ENCODE peak calls at places on chromosomes 6 and 20, in nine cellular contexts. One of them, this sample, is unnamed.
A peak's percentile ranks its signal among the peaks of the same experiment; 100 is the strongest.

GRCh38 chr6:33990061-33990541 is 155.8 kb downstream of the GRM4 start:
- DNase-seq in astrocyte: no peak
- DNase-seq in small intestine: no peak
- DNase-seq in thoracic aorta: no peak
- DNase-seq in HepG2: no peak
- DNase-seq in upper lobe of right lung: peak; percentile 61
- DNase-seq in suprapubic skin: peak; percentile 37
- DNase-seq in neuronal stem cell: no peak
- DNase-seq in pancreas: no peak
- DNase-seq in this sample: no peak

GRCh38 chr20:57996936-57997629 is 231.4 kb downstream of the ANKRD60 start:
- DNase-seq in thoracic aorta: no peak
- DNase-seq in small intestine: no peak
- DNase-seq in HepG2: no peak
- DNase-seq in suprapubic skin: no peak
- DNase-seq in upper lobe of right lung: no peak
- DNase-seq in pancreas: no peak
- DNase-seq in neuronal stem cell: no peak
- DNase-seq in astrocyte: peak; percentile 82
- DNase-seq in this sample: no peak

GRCh38 chr6:51959744-51960383 is 127.5 kb downstream of the PKHD1 start:
- DNase-seq in astrocyte: peak; percentile 38
- DNase-seq in neuronal stem cell: peak; percentile 76
- DNase-seq in suprapubic skin: peak; percentile 78
- DNase-seq in HepG2: peak; percentile 70
- DNase-seq in upper lobe of right lung: peak; percentile 72
- DNase-seq in small intestine: peak; percentile 81
- DNase-seq in pancreas: peak; percentile 25
- DNase-seq in thoracic aorta: no peak
- DNase-seq in this sample: peak; percentile 11

GRCh38 chr20:36573798-36574277 is 441 bp downstream of the TGIF2 start:
- DNase-seq in pancreas: peak; percentile 33
- DNase-seq in thoracic aorta: no peak
- DNase-seq in upper lobe of right lung: peak; percentile 78
- DNase-seq in neuronal stem cell: no peak
- DNase-seq in astrocyte: no peak
- DNase-seq in small intestine: no peak
- DNase-seq in suprapubic skin: peak; percentile 80
- DNase-seq in HepG2: peak; percentile 48
- DNase-seq in this sample: no peak

GRCh38 chr20:51354191-51354768 is 188.2 kb downstream of the NFATC2 start:
- DNase-seq in suprapubic skin: no peak
- DNase-seq in pancreas: no peak
- DNase-seq in small intestine: no peak
- DNase-seq in upper lobe of right lung: peak; percentile 17
- DNase-seq in thoracic aorta: no peak
- DNase-seq in HepG2: no peak
- DNase-seq in neuronal stem cell: no peak
- DNase-seq in astrocyte: peak; percentile 86
- DNase-seq in this sample: no peak

GRCh38 chr20:37566590-37567330 is 39.1 kb upstream of the BLCAP start:
- DNase-seq in small intestine: no peak
- DNase-seq in pancreas: no peak
- DNase-seq in neuronal stem cell: no peak
- DNase-seq in HepG2: no peak
- DNase-seq in upper lobe of right lung: no peak
- DNase-seq in astrocyte: no peak
- DNase-seq in thoracic aorta: no peak
- DNase-seq in suprapubic skin: peak; percentile 32
- DNase-seq in this sample: no peak

GRCh38 chr6:158799051-158799792 is 19.9 kb downstream of the EZR start:
- DNase-seq in thoracic aorta: no peak
- DNase-seq in small intestine: peak; percentile 96
- DNase-seq in pancreas: peak; percentile 95
- DNase-seq in suprapubic skin: no peak
- DNase-seq in HepG2: peak; percentile 72
- DNase-seq in upper lobe of right lung: no peak
- DNase-seq in astrocyte: peak; percentile 64
- DNase-seq in neuronal stem cell: no peak
- DNase-seq in this sample: no peak

GRCh38 chr6:11009353-11009752 is 34.8 kb downstream of the ELOVL2 start:
- DNase-seq in suprapubic skin: no peak
- DNase-seq in small intestine: no peak
- DNase-seq in thoracic aorta: no peak
- DNase-seq in astrocyte: peak; percentile 77
- DNase-seq in upper lobe of right lung: no peak
- DNase-seq in neuronal stem cell: no peak
- DNase-seq in pancreas: no peak
- DNase-seq in HepG2: peak; percentile 65
- DNase-seq in this sample: no peak

GRCh38 chr6:157620905-157621304 is 202.1 kb upstream of the SNX9 start:
- DNase-seq in suprapubic skin: no peak
- DNase-seq in astrocyte: no peak
- DNase-seq in small intestine: peak; percentile 83
- DNase-seq in neuronal stem cell: no peak
- DNase-seq in pancreas: no peak
- DNase-seq in HepG2: no peak
- DNase-seq in upper lobe of right lung: no peak
- DNase-seq in thoracic aorta: no peak
- DNase-seq in this sample: no peak

GRCh38 chr20:48275325-48275724 is 490.0 kb upstream of the SULF2 start:
- DNase-seq in thoracic aorta: no peak
- DNase-seq in upper lobe of right lung: no peak
- DNase-seq in HepG2: no peak
- DNase-seq in small intestine: peak; percentile 29
- DNase-seq in suprapubic skin: no peak
- DNase-seq in astrocyte: peak; percentile 86
- DNase-seq in neuronal stem cell: no peak
- DNase-seq in pancreas: no peak
- DNase-seq in this sample: no peak

GRCh38 chr6:40348591-40348990 is 238.6 kb downstream of the LRFN2 start:
- DNase-seq in suprapubic skin: peak; percentile 34
- DNase-seq in astrocyte: no peak
- DNase-seq in upper lobe of right lung: no peak
- DNase-seq in small intestine: no peak
- DNase-seq in pancreas: no peak
- DNase-seq in neuronal stem cell: no peak
- DNase-seq in HepG2: no peak
- DNase-seq in thoracic aorta: no peak
- DNase-seq in this sample: no peak

GRCh38 chr20:57246008-57246407 is 20.4 kb downstream of the BMP7 start:
- DNase-seq in HepG2: no peak
- DNase-seq in suprapubic skin: no peak
- DNase-seq in thoracic aorta: no peak
- DNase-seq in astrocyte: no peak
- DNase-seq in upper lobe of right lung: no peak
- DNase-seq in pancreas: no peak
- DNase-seq in small intestine: no peak
- DNase-seq in neuronal stem cell: no peak
- DNase-seq in this sample: no peak

DNA sequence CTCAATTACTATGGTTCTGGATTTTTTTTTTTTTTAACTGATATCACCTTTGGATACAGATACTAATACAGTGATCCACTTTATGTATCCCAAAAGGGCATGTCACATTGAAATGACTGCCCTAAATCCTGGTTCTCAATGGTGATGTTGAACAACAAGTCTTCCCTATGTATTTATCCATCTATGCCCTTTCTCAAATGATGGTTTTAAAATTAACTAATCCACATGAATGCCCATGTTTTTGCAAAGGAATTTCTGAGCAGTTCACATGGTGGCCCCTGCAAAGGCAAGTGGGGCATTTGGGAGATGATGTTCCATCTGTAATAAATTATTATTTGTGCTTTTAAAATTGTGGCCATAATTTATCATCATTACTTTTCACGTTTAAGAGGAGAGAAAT is 2.7 kb downstream of the ADGRB3 start:
- DNase-seq in suprapubic skin: no peak
- DNase-seq in HepG2: no peak
- DNase-seq in thoracic aorta: no peak
- DNase-seq in pancreas: no peak
- DNase-seq in small intestine: no peak
- DNase-seq in neuronal stem cell: no peak
- DNase-seq in upper lobe of right lung: no peak
- DNase-seq in astrocyte: no peak
- DNase-seq in this sample: no peak
- H3K27me3 ChIP-seq in suprapubic skin: peaks cover 10% of the 10 kb centered on the region
- H3K27me3 ChIP-seq in HepG2: peaks cover 19% of the 10 kb centered on the region
- H3K27me3 ChIP-seq in thoracic aorta: no peaks in the 10 kb centered on the region
- H3K27me3 ChIP-seq in pancreas: peaks cover 34% of the 10 kb centered on the region
- H3K27me3 ChIP-seq in small intestine: no peaks in the 10 kb centered on the region
- H3K27me3 ChIP-seq in neuronal stem cell: peaks cover 18% of the 10 kb centered on the region
- H3K27me3 ChIP-seq in upper lobe of right lung: peaks cover 18% of the 10 kb centered on the region
- H3K27me3 ChIP-seq in astrocyte: peaks cover 34% of the 10 kb centered on the region
- H3K27me3 ChIP-seq in this sample: peaks cover 22% of the 10 kb centered on the region

GRCh38 chr6:1609662-1610496 is at the start of gene FOXC1:
- DNase-seq in HepG2: peak; percentile 71
- DNase-seq in pancreas: peak; percentile 89
- DNase-seq in astrocyte: peak; percentile 81
- DNase-seq in small intestine: peak; percentile 59
- DNase-seq in upper lobe of right lung: peak; percentile 90
- DNase-seq in thoracic aorta: peak; percentile 60
- DNase-seq in neuronal stem cell: peak; percentile 80
- DNase-seq in suprapubic skin: peak; percentile 91
- DNase-seq in this sample: peak; percentile 67
- H3K4me3 ChIP-seq in HepG2: peak within 1 kb of the TSS; percentile 67
- H3K4me3 ChIP-seq in pancreas: peak within 1 kb of the TSS; percentile 55
- H3K4me3 ChIP-seq in astrocyte: peak within 1 kb of the TSS; percentile 67
- H3K4me3 ChIP-seq in small intestine: peak within 1 kb of the TSS; percentile 52
- H3K4me3 ChIP-seq in upper lobe of right lung: peak within 1 kb of the TSS; percentile 60
- H3K4me3 ChIP-seq in thoracic aorta: peak within 1 kb of the TSS; percentile 88
- H3K4me3 ChIP-seq in neuronal stem cell: peak within 1 kb of the TSS; percentile 81
- H3K4me3 ChIP-seq in suprapubic skin: peak within 1 kb of the TSS; percentile 71
- H3K4me3 ChIP-seq in this sample: peak within 1 kb of the TSS; percentile 75

GRCh38 chr20:62313460-62314338 is 10.9 kb downstream of the ADRM1 start:
- DNase-seq in small intestine: no peak
- DNase-seq in pancreas: no peak
- DNase-seq in suprapubic skin: no peak
- DNase-seq in neuronal stem cell: no peak
- DNase-seq in upper lobe of right lung: no peak
- DNase-seq in astrocyte: no peak
- DNase-seq in HepG2: no peak
- DNase-seq in thoracic aorta: no peak
- DNase-seq in this sample: no peak

GRCh38 chr20:62314339-62314638 is 11.5 kb downstream of the ADRM1 start:
- DNase-seq in thoracic aorta: no peak
- DNase-seq in astrocyte: no peak
- DNase-seq in pancreas: no peak
- DNase-seq in HepG2: no peak
- DNase-seq in neuronal stem cell: no peak
- DNase-seq in suprapubic skin: no peak
- DNase-seq in small intestine: no peak
- DNase-seq in upper lobe of right lung: no peak
- DNase-seq in this sample: no peak

GRCh38 chr20:62315773-62316172 is 13.0 kb downstream of the ADRM1 start:
- DNase-seq in suprapubic skin: no peak
- DNase-seq in upper lobe of right lung: no peak
- DNase-seq in pancreas: no peak
- DNase-seq in HepG2: no peak
- DNase-seq in small intestine: no peak
- DNase-seq in neuronal stem cell: no peak
- DNase-seq in astrocyte: no peak
- DNase-seq in thoracic aorta: no peak
- DNase-seq in this sample: no peak

GRCh38 chr20:62316331-62317166 is 13.8 kb downstream of the ADRM1 start:
- DNase-seq in pancreas: no peak
- DNase-seq in small intestine: no peak
- DNase-seq in suprapubic skin: no peak
- DNase-seq in astrocyte: no peak
- DNase-seq in HepG2: no peak
- DNase-seq in upper lobe of right lung: no peak
- DNase-seq in thoracic aorta: no peak
- DNase-seq in neuronal stem cell: no peak
- DNase-seq in this sample: no peak

DNA sequence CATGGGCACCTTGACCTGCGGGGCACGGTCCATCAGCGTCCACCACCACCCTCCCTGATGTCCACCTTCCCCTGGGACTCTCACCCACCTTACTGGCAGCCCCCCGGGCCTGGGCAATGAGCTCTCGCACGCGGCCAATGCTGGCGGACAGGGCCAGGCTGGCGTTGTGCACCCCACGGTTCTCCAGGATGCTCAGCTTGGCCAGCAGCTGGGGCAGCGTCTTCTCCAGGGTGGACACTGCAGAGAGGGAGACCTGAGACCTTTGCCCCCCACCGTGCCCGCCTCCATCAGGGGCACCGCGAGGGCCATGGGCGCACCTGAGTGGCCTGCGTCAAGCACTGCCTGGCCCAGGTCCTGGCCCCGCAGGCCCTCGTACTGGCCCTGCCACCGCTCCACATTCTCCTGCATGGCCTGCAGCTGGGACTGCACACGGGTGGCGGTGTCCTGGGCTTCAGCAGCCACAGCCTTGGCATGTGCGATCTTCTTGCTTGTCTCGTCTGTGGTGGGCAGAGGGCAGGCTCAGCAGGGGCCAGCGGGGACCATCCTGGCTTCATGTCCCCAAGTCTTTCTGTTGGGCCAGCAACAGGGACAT is 12.0 kb downstream of the ADRM1 start:
- DNase-seq in suprapubic skin: no peak
- DNase-seq in small intestine: no peak
- DNase-seq in upper lobe of right lung: no peak
- DNase-seq in pancreas: no peak
- DNase-seq in thoracic aorta: no peak
- DNase-seq in HepG2: no peak
- DNase-seq in neuronal stem cell: no peak
- DNase-seq in astrocyte: no peak
- DNase-seq in this sample: no peak
- H3K27me3 ChIP-seq in suprapubic skin: no peaks in the 10 kb centered on the region
- H3K27me3 ChIP-seq in small intestine: no peaks in the 10 kb centered on the region
- H3K27me3 ChIP-seq in upper lobe of right lung: no peaks in the 10 kb centered on the region
- H3K27me3 ChIP-seq in pancreas: no peaks in the 10 kb centered on the region
- H3K27me3 ChIP-seq in thoracic aorta: no peaks in the 10 kb centered on the region
- H3K27me3 ChIP-seq in HepG2: no peaks in the 10 kb centered on the region
- H3K27me3 ChIP-seq in neuronal stem cell: no peaks in the 10 kb centered on the region
- H3K27me3 ChIP-seq in astrocyte: no peaks in the 10 kb centered on the region
- H3K27me3 ChIP-seq in this sample: no peaks in the 10 kb centered on the region

GRCh38 chr6:56794421-56794820 is 151.7 kb upstream of the DST start:
- DNase-seq in astrocyte: no peak
- DNase-seq in upper lobe of right lung: no peak
- DNase-seq in HepG2: no peak
- DNase-seq in suprapubic skin: no peak
- DNase-seq in pancreas: no peak
- DNase-seq in small intestine: no peak
- DNase-seq in neuronal stem cell: no peak
- DNase-seq in thoracic aorta: no peak
- DNase-seq in this sample: no peak
- H3K4me3 ChIP-seq in astrocyte: no peak overlapping the region
- H3K4me3 ChIP-seq in upper lobe of right lung: no peak overlapping the region
- H3K4me3 ChIP-seq in HepG2: no peak overlapping the region
- H3K4me3 ChIP-seq in suprapubic skin: no peak overlapping the region
- H3K4me3 ChIP-seq in pancreas: no peak overlapping the region
- H3K4me3 ChIP-seq in small intestine: no peak overlapping the region
- H3K4me3 ChIP-seq in neuronal stem cell: no peak overlapping the region
- H3K4me3 ChIP-seq in thoracic aorta: no peak overlapping the region
- H3K4me3 ChIP-seq in this sample: no peak overlapping the region

This sample was measured in AG04450.